ENCODE peak calls at places on chromosomes 1 and 21, in four cellular contexts. T is skeletal muscle cell; A is stimulated activated CD4-positive, alpha-beta T cell treated with anti-CD3 and anti-CD28 coated beads, Interleukin-15, amount 100 ng/mL, for 1 hour; Y is NCI-H1930. D is an unnamed sample.

GRCh38 chr1:58783090-58783992 is 506 bp downstream of the JUN start:
- DNase-seq in T (no peak), Y (no peak), A (peak; percentile 16), D (no peak)

GRCh38 chr1:173420330-173420806 is 56.8 kb upstream of the PRDX6 start:
- DNase-seq in A (no peak), T (no peak), Y (peak; percentile 38), D (peak; percentile 82)

GRCh38 chr1:217524787-217525520 is 105.9 kb downstream of the GPATCH2 start:
- DNase-seq in Y (no peak), T (no peak), A (no peak), D (no peak)

GRCh38 chr1:180505732-180506335 is 3.5 kb upstream of the ACBD6 start:
- DNase-seq in A (no peak), Y (no peak), T (no peak), D (no peak)

GRCh38 chr1:43317817-43318471 is 17.2 kb downstream of the TIE1 start:
- DNase-seq in T (no peak), A (no peak), Y (no peak), D (no peak)

GRCh38 chr1:177384461-177384860 is 213.7 kb downstream of the BRINP2 start:
- DNase-seq in T (peak; percentile 10), Y (no peak), A (no peak), D (no peak)

GRCh38 chr1:63169057-63169456 is 153.3 kb upstream of the FOXD3 start:
- DNase-seq in A (no peak), T (no peak), Y (no peak), D (no peak)

GRCh38 chr1:101357444-101357986 is 120.7 kb downstream of the S1PR1 start:
- DNase-seq in Y (peak; percentile 66), A (peak; percentile 41), T (peak; percentile 23), D (no peak)

GRCh38 chr1:53189061-53189460 is 7.6 kb upstream of the CPT2 start:
- DNase-seq in T (no peak), A (no peak), Y (no peak), D (no peak)

GRCh38 chr1:226253933-226254332 is 30.5 kb downstream of the MIXL1 start:
- DNase-seq in A (no peak), Y (no peak), T (no peak), D (no peak)

GRCh38 chr1:108814343-108815125 is 42.4 kb downstream of the AKNAD1 start:
- DNase-seq in A (no peak), T (no peak), Y (no peak), D (no peak)

GRCh38 chr21:37594472-37594951 is 227.9 kb downstream of the DYRK1A start:
- DNase-seq in T (no peak), A (no peak), Y (no peak), D (no peak)

GRCh38 chr21:37631319-37632117 is 264.9 kb downstream of the DYRK1A start:
- DNase-seq in Y (no peak), T (no peak), A (no peak), D (no peak)

GRCh38 chr1:112464501-112464900 is 44.3 kb upstream of the WNT2B start:
- DNase-seq in Y (no peak), T (no peak), A (no peak), D (no peak)

GRCh38 chr1:157490337-157491165 is 61.8 kb downstream of the FCRL5 start:
- DNase-seq in A (no peak), Y (peak; percentile 67), T (peak; percentile 10), D (peak; percentile 32)

GRCh38 chr1:5503556-5504363 is 488.5 kb downstream of the NPHP4 start:
- DNase-seq in T (no peak), A (no peak), Y (no peak), D (no peak)

GRCh38 chr21:14545906-14546480 is at the start of gene SAMSN1:
- DNase-seq in Y (no peak), A (peak; percentile 26), T (no peak), D (no peak)

GRCh38 chr1:171983584-171983983 is 142.3 kb downstream of the DNM3 start:
- DNase-seq in Y (no peak), T (no peak), A (no peak), D (no peak)

GRCh38 chr1:145823565-145824498 is at the start of the genes POLR3C and RNF115:
- DNase-seq in A (peak; percentile 73), T (peak; percentile 77), Y (peak; percentile 84), D (peak; percentile 86)

GRCh38 chr1:172948457-172948856 is 102.3 kb downstream of the TNFSF18 start:
- DNase-seq in Y (no peak), T (peak; percentile 89), A (no peak), D (no peak)

GRCh38 chr1:81756872-81757271 is 43.9 kb upstream of the ADGRL2 start:
- DNase-seq in A (no peak), T (peak; percentile 8), Y (no peak), D (no peak)

GRCh38 chr1:194431121-194431520 is 1244.7 kb upstream of the B3GALT2 start:
- DNase-seq in A (no peak), Y (no peak), T (no peak), D (no peak)

GRCh38 chr1:54850082-54850730 is 36.8 kb downstream of the DHCR24 start:
- DNase-seq in T (no peak), A (no peak), Y (no peak), D (no peak)

GRCh38 chr21:16983425-16983824 is 529.4 kb upstream of the CXADR start:
- DNase-seq in Y (no peak), T (no peak), A (no peak), D (no peak)

GRCh38 chr1:205928256-205928655 is 15.0 kb downstream of the SLC26A9 start:
- DNase-seq in T (no peak), A (no peak), Y (no peak), D (no peak)

GRCh38 chr1:155773221-155773620 is 83.8 kb downstream of the GON4L start:
- DNase-seq in T (no peak), Y (no peak), A (no peak), D (no peak)

GRCh38 chr1:203129501-203130231 is 2.1 kb downstream of the ADORA1 start:
- DNase-seq in Y (no peak), T (no peak), A (no peak), D (no peak)

GRCh38 chr1:174005032-174005431 is 17.1 kb downstream of the RC3H1 start:
- DNase-seq in T (peak; percentile 69), A (no peak), Y (no peak), D (peak; percentile 37)

GRCh38 chr1:171819946-171820345 is 21.4 kb upstream of the DNM3 start:
- DNase-seq in T (no peak), A (no peak), Y (no peak), D (no peak)

GRCh38 chr1:225152061-225152460 is 222.6 kb downstream of the DNAH14 start:
- DNase-seq in T (no peak), Y (no peak), A (no peak), D (no peak)